ENCODE peak calls at places on chromosomes 16 and 17, in eight cellular contexts. Q is tibial nerve, M is suprapubic skin, V is uterus, D is transverse colon, P is esophagus squamous epithelium, Z is HCT116, X is prostate gland. S is an unnamed sample.

GRCh38 chr17:17685775-17686291 is 4.6 kb downstream of the RAI1 start:
- DNase-seq in P (no peak), D (peak; percentile 79), X (peak; percentile 81), Z (peak; percentile 60), V (no peak), M (no peak), Q (no peak), S (peak; percentile 85)

GRCh38 chr17:58969156-58969555 is 137.5 kb downstream of the TRIM37 start:
- DNase-seq in V (no peak), M (no peak), X (no peak), P (no peak), D (no peak), Q (no peak), Z (no peak), S (no peak)

GRCh38 chr17:47275245-47275984 is 21.8 kb downstream of the ITGB3 start:
- DNase-seq in X (peak; percentile 46), D (peak; percentile 75), M (peak; percentile 93), Q (peak; percentile 91), P (no peak), V (peak; percentile 96), Z (no peak), S (peak; percentile 56)

GRCh38 chr16:4370570-4371480 is 823 bp upstream of the VASN start:
- DNase-seq in P (no peak), V (peak; percentile 88), X (no peak), Q (peak; percentile 70), D (peak; percentile 57), M (no peak), Z (no peak), S (peak; percentile 69)

GRCh38 chr16:78443780-78444422 is 344.4 kb downstream of the WWOX start:
- DNase-seq in M (no peak), Q (no peak), Z (no peak), X (no peak), D (no peak), V (no peak), P (no peak), S (no peak)

GRCh38 chr16:89476811-89477261 is 13.5 kb downstream of the ANKRD11 start:
- DNase-seq in Q (no peak), V (no peak), M (no peak), X (no peak), D (no peak), Z (no peak), P (no peak), S (no peak)

GRCh38 chr17:35018814-35019213 is 38.5 kb downstream of the LIG3 start:
- DNase-seq in P (no peak), D (no peak), M (no peak), V (no peak), X (no peak), Z (no peak), Q (no peak), S (no peak)

GRCh38 chr17:74459622-74460021 is 6.8 kb upstream of the CD300A start:
- DNase-seq in M (no peak), Z (no peak), X (no peak), D (no peak), Q (no peak), V (no peak), P (no peak), S (no peak)

GRCh38 chr16:54061454-54061853 is 225.1 kb downstream of the IRX3 start:
- DNase-seq in X (no peak), Z (no peak), Q (no peak), D (no peak), M (no peak), V (no peak), P (no peak), S (no peak)

GRCh38 chr17:50212121-50212843 is 10.9 kb upstream of the COL1A1 start:
- DNase-seq in M (peak; percentile 71), Q (peak; percentile 17), P (no peak), V (peak; percentile 87), Z (no peak), D (peak; percentile 41), X (no peak), S (no peak)

GRCh38 chr16:17359778-17360177 is 111.0 kb downstream of the XYLT1 start:
- DNase-seq in P (no peak), Z (no peak), V (no peak), Q (no peak), M (no peak), D (no peak), X (no peak), S (no peak)

GRCh38 chr17:43020789-43021738 is 1.1 kb downstream of the VAT1 start:
- DNase-seq in X (peak; percentile 46), V (peak; percentile 82), P (no peak), M (peak; percentile 91), Q (peak; percentile 84), Z (no peak), D (peak; percentile 67), S (peak; percentile 94)

GRCh38 chr16:56615353-56615752 is 7.0 kb downstream of the MT2A start:
- DNase-seq in D (no peak), V (no peak), M (no peak), Z (no peak), P (no peak), Q (no peak), X (no peak), S (no peak)

GRCh38 chr16:81639931-81640680 is 139.0 kb upstream of the PLCG2 start:
- DNase-seq in V (no peak), X (no peak), D (no peak), M (no peak), Z (no peak), Q (no peak), P (no peak), S (no peak)

GRCh38 chr17:80101946-80102706 is 745 bp downstream of the GAA start:
- DNase-seq in P (no peak), M (no peak), V (no peak), X (no peak), Z (no peak), D (no peak), Q (peak; percentile 15), S (no peak)

GRCh38 chr17:74199306-74200092 is 4.0 kb upstream of the RPL38 start:
- DNase-seq in M (no peak), X (no peak), P (no peak), Z (no peak), V (peak; percentile 47), Q (peak; percentile 61), D (peak; percentile 72), S (peak; percentile 53)

GRCh38 chr17:48749621-48750553 is 21.3 kb upstream of the HOXB13 start:
- DNase-seq in V (no peak), P (no peak), D (no peak), Z (no peak), Q (no peak), M (no peak), X (no peak), S (no peak)

GRCh38 chr17:48752399-48753288 is 24.1 kb upstream of the HOXB13 start:
- DNase-seq in Q (no peak), M (no peak), Z (no peak), V (no peak), P (no peak), X (peak; percentile 76), D (no peak), S (peak; percentile 7)

GRCh38 chr17:48753794-48754499 is 25.4 kb upstream of the HOXB13 start:
- DNase-seq in M (no peak), P (no peak), Q (no peak), V (no peak), D (no peak), X (no peak), Z (no peak), S (peak; percentile 33)

GRCh38 chr17:48751172-48751571 is 22.6 kb upstream of the HOXB13 start:
- DNase-seq in P (no peak), X (no peak), Z (no peak), V (no peak), M (no peak), D (no peak), Q (no peak), S (no peak)

DNA sequence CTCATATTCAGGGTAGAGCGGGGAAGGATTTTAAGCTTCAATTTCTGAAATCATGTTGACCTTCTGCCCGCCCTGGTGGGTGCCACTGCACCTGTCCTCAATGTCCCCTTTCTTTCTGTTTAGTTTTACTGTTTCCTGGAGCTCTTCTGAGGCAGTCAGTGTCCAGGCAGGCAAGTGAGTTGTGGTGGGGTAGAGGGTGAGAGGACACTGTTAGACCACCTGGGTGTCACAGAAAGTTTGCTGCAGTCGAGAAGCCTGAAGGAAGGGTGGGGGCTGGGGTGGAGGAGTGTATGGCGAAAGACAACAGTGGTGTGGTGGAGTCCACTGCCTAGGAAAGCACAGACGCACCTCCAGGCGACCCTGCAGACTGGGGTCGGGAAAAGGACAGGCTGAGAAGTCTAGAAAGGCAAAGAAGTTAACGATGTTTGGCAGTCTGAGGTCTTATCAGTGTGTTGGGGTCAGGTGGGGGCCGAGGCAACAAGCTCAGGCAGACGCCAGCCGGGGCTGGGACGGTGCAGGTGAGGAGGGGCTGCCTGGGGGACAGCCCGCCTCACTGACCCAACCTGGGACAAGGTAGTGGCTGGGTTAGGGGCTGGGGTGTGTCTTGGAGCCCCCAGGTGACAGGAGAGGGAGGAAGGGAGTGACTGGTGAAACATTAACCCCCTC is 23.3 kb upstream of the HOXB13 start:
- DNase-seq in X (no peak), P (no peak), M (no peak), Q (no peak), Z (no peak), D (no peak), V (no peak), S (no peak)
- H3K27me3 ChIP-seq in X (no peaks in the 10 kb centered on the region), P (peaks cover 81% of the 10 kb centered on the region), M (peaks cover 100% of the 10 kb centered on the region), Q (peaks cover 8% of the 10 kb centered on the region), Z (peaks cover 11% of the 10 kb centered on the region), D (peaks cover 100% of the 10 kb centered on the region), V (peaks cover 89% of the 10 kb centered on the region), S (peaks cover 100% of the 10 kb centered on the region)

GRCh38 chr16:66920924-66921680 is 2.4 kb upstream of the CDH16 start:
- DNase-seq in V (no peak), D (no peak), M (no peak), P (no peak), X (no peak), Z (no peak), Q (no peak), S (no peak)
- TF ChIP-seq POLR2A in V (no peak), D (no peak), M (no peak), P (no peak), X (no peak), Z (no peak), Q (no peak), S (no peak)

DNA sequence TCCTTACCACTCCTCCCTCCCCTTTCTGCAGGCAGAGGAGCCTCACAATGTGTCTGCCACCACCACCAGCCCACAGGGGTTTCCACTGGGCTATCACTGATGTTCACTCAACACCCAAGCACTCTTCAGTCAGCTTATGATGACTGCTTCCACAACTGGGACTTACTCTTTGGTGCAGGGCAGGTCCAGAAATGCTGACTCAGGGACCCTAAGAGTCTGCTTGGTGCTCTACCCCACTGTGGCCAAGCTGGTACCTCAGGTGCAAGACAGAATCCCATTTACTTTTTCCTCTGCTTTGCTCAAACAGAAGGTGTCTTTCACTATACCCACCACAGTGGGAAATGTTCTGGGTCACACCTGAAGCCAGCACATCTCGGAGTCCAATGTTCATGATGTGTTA is 40.1 kb downstream of the ZNF267 start:
- DNase-seq in X (no peak), V (no peak), P (no peak), Q (no peak), Z (no peak), D (no peak), M (no peak), S (no peak)
- H3K9me3 ChIP-seq in X (peaks cover 8% of the 10 kb centered on the region), V (no peaks in the 10 kb centered on the region), P (peaks cover 17% of the 10 kb centered on the region), Q (peaks cover 100% of the 10 kb centered on the region), Z (peaks cover 53% of the 10 kb centered on the region), D (peaks cover 98% of the 10 kb centered on the region), M (peaks cover 57% of the 10 kb centered on the region), S (peaks cover 86% of the 10 kb centered on the region)

DNA sequence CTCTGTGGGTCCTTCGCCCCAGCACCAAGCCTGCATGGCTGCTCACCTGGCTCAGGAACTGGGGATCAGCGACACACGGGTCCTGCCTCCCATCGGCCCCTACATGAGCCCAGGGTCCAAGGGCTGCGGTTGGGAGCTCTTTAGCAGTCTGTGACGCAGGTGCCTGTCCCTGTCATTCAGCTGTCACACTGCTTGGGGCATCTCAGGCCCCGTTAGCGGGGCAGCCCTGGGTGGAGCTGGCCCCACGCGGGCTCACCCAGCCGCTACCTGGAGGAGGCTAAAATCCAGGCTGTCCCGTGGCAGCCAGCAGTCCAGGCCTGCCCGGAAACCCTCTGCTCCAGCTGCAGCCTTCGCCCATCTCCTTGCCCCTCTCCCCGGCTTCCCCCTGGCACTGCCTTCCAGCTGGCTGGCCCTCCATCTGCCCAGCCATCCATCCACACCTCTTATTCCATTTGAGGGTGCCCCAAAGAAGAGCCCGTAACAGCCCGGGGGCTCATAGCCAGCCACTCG is 3.3 kb downstream of the GCGR start:
- DNase-seq in V (no peak), Q (no peak), M (no peak), Z (no peak), X (no peak), D (no peak), P (no peak), S (no peak)
- H3K27me3 ChIP-seq in V (peaks cover 26% of the 10 kb centered on the region), Q (peaks cover 3% of the 10 kb centered on the region), M (peaks cover 99% of the 10 kb centered on the region), Z (peaks cover 13% of the 10 kb centered on the region), X (peaks cover 34% of the 10 kb centered on the region), D (peaks cover 92% of the 10 kb centered on the region), P (peaks cover 29% of the 10 kb centered on the region), S (peaks cover 35% of the 10 kb centered on the region)